ENCODE peak calls at places on chromosomes 1 and 21, in eight cellular contexts. D, J, Y, I, Z, L, H and K are unnamed samples.

GRCh38 chr1:29470087-29470787 is 233.9 kb downstream of the PTPRU start:
- DNase-seq in Z (no peak), J (no peak), I (no peak), L (no peak), D (no peak), Y (no peak), H (no peak), K (no peak)

GRCh38 chr21:15383588-15383987 is 318.8 kb upstream of the NRIP1 start:
- DNase-seq in Y (no peak), L (no peak), J (no peak), I (no peak), D (no peak), H (no peak), Z (no peak), K (no peak)

GRCh38 chr1:205783904-205784303 is 8.6 kb upstream of the RAB29 start:
- DNase-seq in L (peak; percentile 35), I (no peak), Y (no peak), H (no peak), Z (no peak), J (no peak), D (no peak), K (no peak)

GRCh38 chr1:215749423-215749822 is 182.3 kb downstream of the KCTD3 start:
- DNase-seq in D (peak; percentile 94), I (no peak), J (no peak), Y (peak; percentile 20), Z (no peak), L (peak; percentile 54), H (no peak), K (peak; percentile 69)

GRCh38 chr1:85274969-85275453 is 1.4 kb downstream of the BCL10 start:
- DNase-seq in I (no peak), Z (no peak), H (peak; percentile 57), D (peak; percentile 79), L (peak; percentile 60), Y (no peak), J (no peak), K (peak; percentile 85)

GRCh38 chr1:234983554-234983911 is 145.1 kb downstream of the TOMM20 start:
- DNase-seq in D (no peak), H (no peak), Y (no peak), J (no peak), I (no peak), L (no peak), Z (no peak), K (no peak)

GRCh38 chr1:37734629-37735591 is 30.0 kb downstream of the EPHA10 start:
- DNase-seq in Z (peak; percentile 17), Y (no peak), J (no peak), L (no peak), D (no peak), I (no peak), H (no peak), K (peak; percentile 27)

GRCh38 chr1:239772456-239772855 is 319.2 kb upstream of the FMN2 start:
- DNase-seq in I (no peak), Y (no peak), J (no peak), Z (no peak), L (no peak), H (no peak), D (no peak), K (no peak)